ENCODE peak calls at places on chromosomes 3 and 15, in six cellular contexts. T, F, Y, Z, D and V are unnamed samples.

GRCh38 chr3:138049157-138049919 is 39.4 kb downstream of the CLDN18 start:
- DNase-seq in T (no peak), F (no peak), Y (peak; percentile 59), Z (peak; percentile 79), D (no peak), V (peak; percentile 92)

GRCh38 chr3:127484601-127485388 is 105.7 kb downstream of the TPRA1 start:
- DNase-seq in T (peak; percentile 25), F (peak; percentile 16), Y (peak; percentile 18), Z (peak; percentile 48), D (no peak), V (no peak)

GRCh38 chr3:189712906-189713483 is 81.8 kb downstream of the TP63 start:
- DNase-seq in T (no peak), F (no peak), Y (no peak), Z (peak; percentile 47), D (no peak), V (no peak)

GRCh38 chr3:37892917-37893595 is 31.4 kb downstream of the CTDSPL start:
- DNase-seq in T (no peak), F (no peak), Y (peak; percentile 23), Z (peak; percentile 23), D (no peak), V (peak; percentile 28)

GRCh38 chr3:55662683-55663082 is 175.6 kb upstream of the WNT5A start:
- DNase-seq in T (no peak), F (peak; percentile 65), Y (peak; percentile 55), Z (peak; percentile 56), D (no peak), V (peak; percentile 69)

GRCh38 chr15:91374336-91374735 is 274.3 kb downstream of the SV2B start:
- DNase-seq in T (no peak), F (no peak), Y (no peak), Z (no peak), D (no peak), V (no peak)

GRCh38 chr3:134937256-134938023 is 142.4 kb downstream of the EPHB1 start:
- DNase-seq in T (no peak), F (no peak), Y (peak; percentile 20), Z (peak; percentile 13), D (no peak), V (no peak)

GRCh38 chr3:72423643-72424042 is 424.6 kb downstream of the SHQ1 start:
- DNase-seq in T (no peak), F (no peak), Y (no peak), Z (no peak), D (no peak), V (no peak)

GRCh38 chr3:58021072-58021959 is 13.1 kb downstream of the FLNB start:
- DNase-seq in T (no peak), F (peak; percentile 58), Y (no peak), Z (no peak), D (no peak), V (no peak)

GRCh38 chr3:15498461-15499214 is 22.9 kb downstream of the COLQ start:
- DNase-seq in T (no peak), F (no peak), Y (no peak), Z (peak; percentile 59), D (no peak), V (no peak)

GRCh38 chr15:23823508-23823907 is 136.4 kb upstream of the NDN start:
- DNase-seq in T (no peak), F (no peak), Y (no peak), Z (no peak), D (no peak), V (no peak)

GRCh38 chr15:62870216-62870615 is 172.3 kb upstream of the TPM1 start:
- DNase-seq in T (no peak), F (no peak), Y (no peak), Z (no peak), D (no peak), V (no peak)

GRCh38 chr15:62875626-62876021 is 166.9 kb upstream of the TPM1 start:
- DNase-seq in T (no peak), F (no peak), Y (no peak), Z (no peak), D (no peak), V (no peak)

GRCh38 chr15:62874064-62874463 is 168.5 kb upstream of the TPM1 start:
- DNase-seq in T (no peak), F (no peak), Y (no peak), Z (no peak), D (no peak), V (no peak)

GRCh38 chr15:62874933-62875625 is 167.5 kb upstream of the TPM1 start:
- DNase-seq in T (no peak), F (no peak), Y (peak; percentile 76), Z (no peak), D (no peak), V (no peak)

DNA sequence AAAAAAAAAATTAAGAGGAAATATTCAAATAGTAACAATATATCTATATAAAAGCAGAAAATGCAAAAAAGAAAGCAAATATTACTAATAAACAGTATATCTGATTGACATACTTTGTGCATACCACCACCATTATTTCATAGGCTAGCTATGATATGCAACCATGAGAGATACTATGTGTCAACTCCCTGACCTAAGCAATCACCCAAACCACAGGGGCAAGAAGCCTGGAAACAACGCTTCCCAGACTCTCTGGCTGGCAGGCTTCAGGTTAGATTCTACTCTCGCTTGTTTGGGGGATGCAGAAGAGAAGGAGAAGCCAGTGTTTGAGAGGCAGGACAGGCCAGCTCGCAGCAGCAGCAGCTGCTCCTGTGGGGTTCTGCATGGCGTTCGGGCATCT is 169.3 kb upstream of the TPM1 start:
- DNase-seq in T (no peak), F (no peak), Y (no peak), Z (peak; percentile 9), D (no peak), V (no peak)
- H3K4me3 ChIP-seq in T (no peak overlapping the region), F (no peak overlapping the region), Y (no peak overlapping the region), Z (no peak overlapping the region), D (no peak overlapping the region), V (no peak overlapping the region)

GRCh38 chr3:186013312-186013711 is 75.5 kb upstream of the TRA2B start:
- DNase-seq in T (no peak), F (no peak), Y (no peak), Z (no peak), D (no peak), V (no peak)
- TF ChIP-seq CTCF in T (no peak), F (no peak), Y (no peak), Z (no peak), D (no peak), V (no peak)

DNA sequence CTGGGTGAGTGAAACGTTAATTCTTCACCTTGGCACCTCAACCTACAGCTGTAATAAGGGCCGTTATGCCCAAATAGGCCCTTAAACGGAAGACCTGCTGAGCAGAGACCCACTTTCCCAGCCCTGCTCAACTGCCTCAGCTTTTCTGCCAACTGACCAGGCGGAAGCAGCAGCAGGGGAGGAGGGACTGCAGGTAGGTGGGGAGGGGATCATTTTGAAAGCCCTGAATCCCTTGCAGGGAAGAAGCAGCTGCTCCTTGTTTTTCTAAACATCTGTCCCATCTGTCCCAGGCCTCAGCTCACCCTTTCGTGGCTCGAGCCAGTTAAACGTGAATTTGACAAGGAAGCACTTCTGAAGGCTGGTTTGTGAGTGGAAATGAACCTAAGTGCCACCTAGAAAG is 979 bp upstream of the CMC1 start:
- DNase-seq in T (no peak), F (no peak), Y (no peak), Z (no peak), D (no peak), V (no peak)
- H3K4me3 ChIP-seq in T (peak overlapping the region; percentile 96), F (no peak overlapping the region), Y (no peak overlapping the region), Z (no peak overlapping the region), D (no peak overlapping the region), V (no peak overlapping the region)

GRCh38 chr15:70605606-70606410 is 157.6 kb downstream of the UACA start:
- DNase-seq in T (peak; percentile 76), F (no peak), Y (peak; percentile 95), Z (peak; percentile 68), D (no peak), V (peak; percentile 84)

GRCh38 chr15:70602281-70602680 is 161.1 kb downstream of the UACA start:
- DNase-seq in T (no peak), F (no peak), Y (no peak), Z (no peak), D (no peak), V (no peak)

GRCh38 chr15:70608156-70608555 is 155.2 kb downstream of the UACA start:
- DNase-seq in T (no peak), F (no peak), Y (peak; percentile 86), Z (no peak), D (no peak), V (peak; percentile 77)

GRCh38 chr15:70602834-70603560 is 160.4 kb downstream of the UACA start:
- DNase-seq in T (no peak), F (no peak), Y (no peak), Z (no peak), D (no peak), V (no peak)

GRCh38 chr15:70604671-70605070 is 158.7 kb downstream of the UACA start:
- DNase-seq in T (no peak), F (peak; percentile 51), Y (no peak), Z (no peak), D (no peak), V (peak; percentile 57)
- TF ChIP-seq CTCF in T (no peak), F (peak; percentile 13), Y (no peak), Z (no peak), D (no peak), V (peak; percentile 43)

GRCh38 chr3:120793601-120794000 is 51.1 kb downstream of the GTF2E1 start:
- DNase-seq in T (no peak), F (no peak), Y (no peak), Z (no peak), D (no peak), V (no peak)
- H3K4me3 ChIP-seq in T (no peak overlapping the region), F (no peak overlapping the region), Y (no peak overlapping the region), Z (no peak overlapping the region), D (no peak overlapping the region), V (no peak overlapping the region)

DNA sequence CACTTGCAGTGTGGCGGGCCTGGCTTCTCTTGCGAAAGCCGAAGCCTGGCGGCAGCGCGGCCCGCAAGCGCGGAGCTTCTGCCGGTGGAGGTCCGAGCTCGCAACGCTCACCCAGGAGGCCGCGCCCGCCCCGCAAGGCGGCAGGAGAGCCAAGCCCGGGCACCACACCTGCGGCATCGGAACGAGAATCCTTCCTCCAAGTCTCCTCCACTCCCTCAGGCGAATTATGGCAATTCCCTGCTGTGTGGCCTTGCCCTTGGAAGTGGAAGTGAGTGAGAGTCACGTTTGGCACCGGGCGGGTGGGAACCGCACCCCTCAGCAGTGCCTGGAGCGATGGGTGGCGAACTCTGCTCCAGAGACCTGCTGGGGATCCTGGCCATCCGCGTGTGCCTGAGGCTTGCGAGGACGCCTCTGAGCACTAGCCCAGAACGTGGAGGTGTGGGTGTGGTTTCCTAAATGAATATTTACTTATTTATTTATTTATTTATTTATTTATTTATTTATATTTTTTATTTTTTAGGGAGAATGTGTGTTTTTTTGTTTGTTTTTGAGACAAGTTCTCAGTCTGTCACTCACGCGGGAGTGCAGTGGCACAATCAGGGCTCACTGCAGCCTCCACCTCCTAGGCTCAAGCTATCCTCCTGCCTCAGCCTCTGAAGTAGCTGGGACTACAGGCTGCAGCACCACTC is 133.7 kb upstream of the UBE2E1 start:
- DNase-seq in T (no peak), F (no peak), Y (no peak), Z (peak; percentile 28), D (no peak), V (peak; percentile 49)
- TF ChIP-seq CTCF in T (no peak), F (no peak), Y (no peak), Z (no peak), D (no peak), V (no peak)